ENCODE peak calls at places on chromosomes 16 and 17, in nine cellular contexts. R, N, G, L, I, F, Z, Y and V are unnamed samples.

GRCh38 chr17:76816590-76817135 is 51.5 kb upstream of the MGAT5B start:
- DNase-seq in R (no peak), N (no peak), G (peak), L (peak), I (peak), F (peak), Z (no peak), Y (no peak), V (peak)

GRCh38 chr17:32833076-32833475 is 43.8 kb downstream of the MYO1D start:
- DNase-seq in R (no peak), N (no peak), G (no peak), L (no peak), I (no peak), F (no peak), Z (no peak), Y (no peak), V (no peak)

GRCh38 chr16:89217388-89218191 is at the start of gene ZNF778:
- DNase-seq in R (peak), N (peak), G (peak), L (peak), I (peak), F (peak), Z (peak), Y (no peak), V (peak)

GRCh38 chr17:40547079-40547784 is 18.0 kb downstream of the CCR7 start:
- DNase-seq in R (peak), N (no peak), G (peak), L (no peak), I (no peak), F (no peak), Z (peak), Y (no peak), V (no peak)

GRCh38 chr17:10305336-10306096 is 67.3 kb downstream of the MYH13 start:
- DNase-seq in R (no peak), N (no peak), G (no peak), L (no peak), I (peak), F (no peak), Z (no peak), Y (no peak), V (no peak)

GRCh38 chr17:40872416-40872815 is 5.4 kb upstream of the KRT12 start:
- DNase-seq in R (no peak), N (no peak), G (no peak), L (no peak), I (no peak), F (no peak), Z (no peak), Y (no peak), V (no peak)

GRCh38 chr17:66300956-66301355 is 1.5 kb upstream of the PRKCA start:
- DNase-seq in R (no peak), N (no peak), G (no peak), L (no peak), I (peak), F (no peak), Z (no peak), Y (no peak), V (no peak)

GRCh38 chr16:62283-62682 is 8.7 kb downstream of the SNRNP25 start:
- DNase-seq in R (no peak), N (no peak), G (no peak), L (no peak), I (no peak), F (no peak), Z (no peak), Y (no peak), V (no peak)

GRCh38 chr17:27888945-27889344 is 4.2 kb downstream of the LYRM9 start:
- DNase-seq in R (no peak), N (no peak), G (no peak), L (peak), I (peak), F (no peak), Z (no peak), Y (no peak), V (no peak)

GRCh38 chr16:81220369-81220768 is 18.1 kb upstream of the BCO1 start:
- DNase-seq in R (no peak), N (no peak), G (no peak), L (no peak), I (no peak), F (no peak), Z (no peak), Y (no peak), V (no peak)

GRCh38 chr16:89599451-89599858 is 14.0 kb upstream of the DPEP1 start:
- DNase-seq in R (no peak), N (no peak), G (peak), L (peak), I (no peak), F (no peak), Z (no peak), Y (no peak), V (peak)

GRCh38 chr16:26816885-26817571 is 249.7 kb upstream of the C16orf82 start:
- DNase-seq in R (no peak), N (no peak), G (no peak), L (peak), I (no peak), F (no peak), Z (no peak), Y (no peak), V (peak)

GRCh38 chr17:39164675-39165143 is 1.3 kb downstream of the ARL5C start:
- DNase-seq in R (peak), N (peak), G (peak), L (peak), I (peak), F (peak), Z (peak), Y (peak), V (peak)

GRCh38 chr16:55297910-55298175 is 26.2 kb upstream of the IRX6 start:
- DNase-seq in R (no peak), N (no peak), G (no peak), L (peak), I (no peak), F (no peak), Z (no peak), Y (no peak), V (peak)

GRCh38 chr16:76246587-76246986 is 30.6 kb upstream of the CNTNAP4 start:
- DNase-seq in R (no peak), N (no peak), G (no peak), L (no peak), I (no peak), F (no peak), Z (no peak), Y (no peak), V (no peak)

GRCh38 chr17:50316016-50316587 is 29.8 kb upstream of the XYLT2 start:
- DNase-seq in R (peak), N (no peak), G (no peak), L (no peak), I (no peak), F (no peak), Z (peak), Y (no peak), V (no peak)

GRCh38 chr17:46136820-46137219 is 56.4 kb downstream of the KANSL1 start:
- DNase-seq in R (no peak), N (no peak), G (no peak), L (no peak), I (no peak), F (no peak), Z (no peak), Y (no peak), V (no peak)

GRCh38 chr16:12758670-12759558 is 44.8 kb downstream of the CPPED1 start:
- DNase-seq in R (no peak), N (no peak), G (no peak), L (no peak), I (no peak), F (no peak), Z (no peak), Y (no peak), V (no peak)

GRCh38 chr17:17834974-17835373 is 1.8 kb downstream of the SREBF1 start:
- DNase-seq in R (no peak), N (no peak), G (no peak), L (no peak), I (no peak), F (no peak), Z (no peak), Y (no peak), V (no peak)